ENCODE peak calls at places on chromosomes 16 and 17, in six cellular contexts. Y is dorsolateral prefrontal cortex, R is right atrium auricular region, I is AG04450, F is left ventricle myocardium inferior, L is ascending aorta. A is an unnamed sample.

GRCh38 chr17:55420776-55421178 is 858 bp downstream of the MMD start:
- DNase-seq in L (peak), Y (peak), R (peak), F (peak), I (no peak), A (no peak)

GRCh38 chr16:48546774-48547173 is 63.2 kb downstream of the N4BP1 start:
- DNase-seq in Y (no peak), F (no peak), L (no peak), I (no peak), R (no peak), A (no peak)

GRCh38 chr17:57633236-57633635 is 111.9 kb downstream of the CCDC182 start:
- DNase-seq in L (no peak), Y (no peak), I (no peak), R (no peak), F (no peak), A (no peak)

GRCh38 chr16:50666658-50667496 is 14.2 kb downstream of the SNX20 start:
- DNase-seq in R (no peak), I (no peak), Y (no peak), F (no peak), L (no peak), A (no peak)

GRCh38 chr16:2752850-2753522 is 548 bp downstream of the SRRM2 start:
- DNase-seq in L (peak), I (peak), F (peak), R (peak), Y (peak), A (no peak)

GRCh38 chr17:71926746-71927398 is 193.9 kb upstream of the SOX9 start:
- DNase-seq in F (no peak), Y (no peak), I (no peak), L (no peak), R (no peak), A (no peak)

GRCh38 chr16:87017388-87018012 is 299.7 kb downstream of the C16orf95 start:
- DNase-seq in I (peak), R (no peak), Y (no peak), F (no peak), L (no peak), A (no peak)

GRCh38 chr17:7263801-7264078 is 1.5 kb upstream of the CLDN7 start:
- DNase-seq in F (no peak), I (no peak), Y (no peak), L (no peak), R (no peak), A (no peak)

GRCh38 chr16:66427871-66428681 is 981 bp downstream of the BEAN1 start:
- DNase-seq in Y (no peak), R (no peak), I (no peak), L (peak), F (no peak), A (no peak)

GRCh38 chr16:55905651-55906050 is 30.5 kb upstream of the CES5A start:
- DNase-seq in Y (no peak), R (no peak), L (no peak), I (no peak), F (no peak), A (no peak)

GRCh38 chr16:47359478-47359877 is 101.4 kb downstream of the ITFG1 start:
- DNase-seq in I (no peak), R (no peak), F (no peak), Y (no peak), L (no peak), A (no peak)

GRCh38 chr17:43671075-43671692 is 9.5 kb upstream of the MEOX1 start:
- DNase-seq in F (no peak), R (no peak), I (no peak), L (no peak), Y (no peak), A (no peak)

GRCh38 chr17:7922499-7923289 is 6.6 kb upstream of the RNF227 start:
- DNase-seq in Y (peak), F (peak), I (peak), L (peak), R (peak), A (peak)

GRCh38 chr16:4693956-4694663 is 748 bp downstream of the NUDT16L1 start:
- DNase-seq in R (no peak), Y (no peak), I (peak), F (peak), L (peak), A (no peak)

GRCh38 chr16:15777533-15778203 is 79.2 kb downstream of the MYH11 start:
- DNase-seq in L (no peak), Y (no peak), F (no peak), I (peak), R (no peak), A (no peak)

GRCh38 chr17:35801583-35802224 is 6.3 kb upstream of the MMP28 start:
- DNase-seq in L (peak), Y (no peak), I (no peak), F (peak), R (peak), A (peak)

GRCh38 chr17:17354560-17355357 is 51.6 kb downstream of the NT5M start:
- DNase-seq in I (peak), R (peak), F (peak), L (peak), Y (peak), A (no peak)

GRCh38 chr17:69880591-69881112 is 194.4 kb upstream of the KCNJ16 start:
- DNase-seq in R (no peak), Y (no peak), L (no peak), F (no peak), I (no peak), A (no peak)

GRCh38 chr16:14569213-14569612 is 60.8 kb downstream of the PARN start:
- DNase-seq in L (no peak), R (no peak), F (no peak), I (no peak), Y (no peak), A (no peak)

GRCh38 chr17:8072339-8072726 is 15.2 kb downstream of the ALOX12B start:
- DNase-seq in I (no peak), L (no peak), R (no peak), Y (no peak), F (no peak), A (no peak)

GRCh38 chr17:4247981-4248388 is 15.8 kb downstream of the ANKFY1 start:
- DNase-seq in I (no peak), F (no peak), R (no peak), L (no peak), Y (no peak), A (no peak)

GRCh38 chr17:876272-876671 is 94.1 kb downstream of the MRM3 start:
- DNase-seq in I (no peak), F (no peak), L (no peak), Y (no peak), R (no peak), A (no peak)

GRCh38 chr17:47423406-47424295 is 99.9 kb downstream of the EFCAB13 start:
- DNase-seq in I (no peak), R (no peak), L (no peak), Y (no peak), F (peak), A (no peak)

GRCh38 chr16:17347624-17348023 is 123.1 kb downstream of the XYLT1 start:
- DNase-seq in F (peak), R (no peak), Y (no peak), I (no peak), L (no peak), A (no peak)

GRCh38 chr17:62937636-62938035 is 28.4 kb upstream of the TANC2 start:
- DNase-seq in L (no peak), I (no peak), R (no peak), F (no peak), Y (no peak), A (no peak)

GRCh38 chr17:64707077-64707591 is 45.0 kb upstream of the SMURF2 start:
- DNase-seq in Y (peak), I (peak), L (peak), F (peak), R (peak), A (peak)

GRCh38 chr16:73308776-73309175 is 260.8 kb upstream of the ZFHX3 start:
- DNase-seq in Y (no peak), F (no peak), R (no peak), I (no peak), L (no peak), A (no peak)

GRCh38 chr17:10875411-10875810 is 37.5 kb upstream of the PIRT start:
- DNase-seq in R (no peak), L (no peak), Y (peak), F (no peak), I (no peak), A (no peak)

GRCh38 chr16:48627148-48627547 is 17.2 kb upstream of the N4BP1 start:
- DNase-seq in R (peak), Y (no peak), F (no peak), L (no peak), I (no peak), A (no peak)

GRCh38 chr17:44518032-44518431 is 14.8 kb upstream of the GPATCH8 start:
- DNase-seq in I (no peak), R (no peak), Y (no peak), L (no peak), F (no peak), A (no peak)

GRCh38 chr17:74098378-74099024 is 105.0 kb upstream of the RPL38 start:
- DNase-seq in L (no peak), R (no peak), F (no peak), Y (no peak), I (no peak), A (no peak)

GRCh38 chr16:31333686-31334649 is 21.0 kb upstream of the ITGAX start:
- DNase-seq in R (no peak), L (no peak), F (no peak), I (no peak), Y (no peak), A (no peak)

GRCh38 chr16:22206847-22207714 is 1.0 kb downstream of the EEF2K start:
- DNase-seq in R (peak), F (peak), I (no peak), L (peak), Y (peak), A (no peak)

GRCh38 chr16:22205577-22206012 is 483 bp upstream of the EEF2K start:
- DNase-seq in L (no peak), I (no peak), R (no peak), F (no peak), Y (no peak), A (no peak)

GRCh38 chr16:22206013-22206846 is at the start of gene EEF2K:
- DNase-seq in R (peak), Y (peak), L (peak), F (peak), I (peak), A (peak)

GRCh38 chr16:22210285-22210684 is 4.2 kb downstream of the EEF2K start:
- DNase-seq in R (no peak), Y (no peak), F (no peak), L (no peak), I (no peak), A (no peak)

DNA sequence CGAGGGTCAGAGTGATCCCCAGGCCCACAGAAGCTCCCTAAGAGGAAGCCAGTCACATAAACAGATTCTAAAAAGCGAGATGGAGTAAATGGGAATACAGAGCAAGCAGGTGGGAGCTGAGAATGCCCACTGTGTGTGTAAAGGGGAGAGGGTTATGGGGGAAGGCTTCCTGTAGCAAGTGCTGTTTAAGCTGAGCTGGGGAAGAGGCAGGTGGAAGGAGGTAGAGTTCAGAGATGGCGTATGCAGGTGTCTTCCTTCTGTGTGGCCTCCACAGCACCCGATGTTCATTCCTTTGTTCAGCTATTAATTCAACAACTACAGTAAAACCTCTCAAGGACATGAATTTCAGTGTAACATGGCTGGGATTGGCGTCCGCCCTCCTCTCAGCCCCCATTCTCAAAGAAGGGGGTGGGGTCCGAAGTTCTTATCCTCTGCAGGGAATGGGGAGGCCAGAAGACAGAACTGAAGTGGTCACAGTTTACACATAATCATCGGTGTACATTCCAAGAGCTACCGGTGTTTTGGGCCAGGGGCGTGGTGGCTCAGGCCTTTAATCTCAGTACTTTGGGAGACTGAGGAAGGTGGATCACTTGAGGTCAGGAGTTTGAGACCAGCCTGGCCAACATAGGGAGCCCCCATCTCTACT is 1.8 kb downstream of the EEF2K start:
- DNase-seq in Y (no peak), R (no peak), I (no peak), L (no peak), F (no peak), A (no peak)
- H3K27ac ChIP-seq in Y (no peak), R (peak), I (no peak), L (peak), F (peak), A (no peak)

GRCh38 chr17:39979021-39979660 is 1.5 kb upstream of the PSMD3 start:
- DNase-seq in R (no peak), L (no peak), Y (no peak), F (no peak), I (peak), A (no peak)

GRCh38 chr17:39979865-39980401 is 674 bp upstream of the PSMD3 start:
- DNase-seq in R (no peak), Y (no peak), F (no peak), L (no peak), I (no peak), A (no peak)

GRCh38 chr17:39980402-39981206 is at the start of gene PSMD3:
- DNase-seq in R (peak), F (peak), Y (peak), L (peak), I (peak), A (peak)

GRCh38 chr17:39981207-39982068 is 831 bp downstream of the PSMD3 start:
- DNase-seq in F (no peak), R (no peak), Y (no peak), L (no peak), I (no peak), A (no peak)

DNA sequence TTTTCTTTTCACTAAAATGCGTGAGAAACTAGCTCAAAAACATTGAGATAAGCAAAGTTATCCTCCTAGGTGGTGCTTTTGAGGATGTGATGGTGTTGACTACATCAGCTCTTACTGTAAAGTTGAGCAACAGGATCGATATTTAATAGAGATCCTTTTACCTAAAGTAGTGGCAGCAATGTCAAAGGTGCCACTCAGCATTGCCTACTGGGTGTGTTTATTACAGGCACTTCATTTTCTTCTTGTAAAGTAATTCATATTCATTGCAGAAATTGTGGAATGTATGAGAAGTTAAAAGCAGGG is 1.4 kb downstream of the PSMD3 start:
- DNase-seq in I (no peak), L (no peak), Y (no peak), R (no peak), F (no peak), A (no peak)
- H3K27ac ChIP-seq in I (no peak), L (no peak), Y (no peak), R (no peak), F (no peak), A (no peak)

DNA sequence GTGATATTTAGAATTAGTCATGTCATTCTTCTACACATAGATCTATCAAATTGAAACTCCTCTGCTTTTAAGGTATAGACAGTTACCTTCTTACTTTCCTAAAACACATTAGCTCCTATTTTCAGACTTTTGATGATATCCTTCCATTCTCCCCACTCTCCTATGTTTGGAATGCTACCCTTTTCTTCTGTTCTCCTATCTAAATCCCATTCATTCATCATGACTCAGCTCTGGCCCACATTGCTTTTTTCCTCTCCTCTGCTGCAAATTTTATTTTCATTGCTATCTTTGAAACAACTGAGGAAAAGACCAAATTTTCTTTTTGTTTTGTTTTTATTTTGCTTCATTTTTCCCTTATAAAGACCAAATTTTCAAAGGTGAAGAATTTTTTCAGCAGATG is 145.4 kb downstream of the SSH2 start:
- DNase-seq in R (no peak), I (no peak), F (no peak), L (no peak), Y (no peak), A (no peak)
- H3K27ac ChIP-seq in R (no peak), I (no peak), F (no peak), L (no peak), Y (peak), A (no peak)

DNA sequence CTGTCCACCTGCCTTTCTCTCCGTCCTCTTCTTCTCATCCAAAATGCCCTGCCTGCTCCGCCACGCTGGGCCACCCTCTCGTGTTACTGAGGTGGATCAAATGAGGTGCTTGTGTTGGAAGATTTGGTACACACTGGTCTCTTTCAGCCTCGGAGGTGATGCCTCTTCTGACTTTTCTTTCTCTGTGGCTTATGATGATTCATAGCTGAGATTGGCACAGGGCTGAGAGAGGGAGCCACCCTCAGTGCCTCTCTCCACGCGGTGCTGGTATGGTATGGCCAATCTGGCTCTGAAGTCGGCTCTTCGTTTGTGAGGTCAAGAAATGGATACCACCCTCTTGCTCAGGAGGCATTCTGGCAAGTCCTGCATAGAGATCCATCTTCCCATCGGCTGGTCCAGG is 82.4 kb downstream of the PLCG2 start:
- DNase-seq in Y (no peak), R (no peak), L (no peak), F (no peak), I (no peak), A (no peak)
- H3K27ac ChIP-seq in Y (no peak), R (peak), L (no peak), F (peak), I (no peak), A (no peak)

DNA sequence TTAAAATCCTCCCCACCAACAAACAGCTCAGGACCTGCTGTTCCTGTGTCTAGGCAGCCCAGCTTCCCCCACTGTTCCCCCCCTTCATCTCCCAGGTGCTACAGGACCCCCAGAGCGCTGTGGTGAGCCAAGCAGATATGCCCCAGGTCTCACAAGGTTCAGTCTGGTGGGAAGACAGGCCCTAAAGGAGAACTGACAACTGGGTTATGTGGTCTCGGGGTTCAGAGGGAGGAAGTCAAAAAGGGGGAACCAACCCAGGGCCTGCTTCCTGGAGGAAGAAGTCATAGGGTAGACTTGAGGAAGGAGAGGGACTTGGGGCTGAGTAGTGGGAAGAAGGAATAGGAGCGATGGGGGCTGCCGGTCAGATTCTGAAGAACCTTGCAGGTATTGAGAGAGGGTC is 2.6 kb downstream of the RIPOR1 start:
- DNase-seq in Y (no peak), R (no peak), L (no peak), F (no peak), I (no peak), A (no peak)
- H3K27ac ChIP-seq in Y (peak), R (peak), L (peak), F (peak), I (no peak), A (peak)

DNA sequence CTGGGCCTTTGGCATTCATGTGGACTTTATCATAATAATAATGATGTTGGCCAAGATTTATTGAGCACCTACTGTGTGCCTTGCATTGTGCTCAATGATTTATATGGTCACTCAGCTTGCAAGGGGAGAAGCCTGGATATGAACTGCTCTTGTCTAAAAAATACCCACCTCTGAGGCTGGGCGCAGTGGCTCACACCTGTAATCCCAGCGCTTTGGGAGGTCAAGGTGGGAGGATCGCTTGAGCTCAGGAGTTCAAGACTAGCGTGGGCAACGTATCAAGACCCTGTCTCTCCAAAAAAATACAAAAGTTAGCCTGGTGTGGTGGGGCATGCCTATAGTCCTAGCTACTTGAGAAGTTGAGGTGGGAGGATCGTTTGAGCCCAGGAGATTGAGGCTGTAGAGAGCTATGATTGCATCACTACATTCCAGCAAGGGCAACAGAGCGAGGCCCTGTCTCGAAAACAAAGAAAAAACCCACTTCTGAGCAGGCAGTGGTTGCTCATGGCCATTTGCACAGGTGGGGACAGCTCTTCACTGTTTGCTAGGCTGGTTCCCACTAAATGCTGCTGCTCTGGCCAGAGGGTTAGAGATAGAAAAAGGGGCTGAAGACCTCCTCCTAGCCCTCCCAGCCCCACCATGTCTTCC is 4.3 kb upstream of the ADGRG1 start:
- DNase-seq in L (no peak), R (no peak), I (no peak), Y (no peak), F (no peak), A (no peak)
- H3K27ac ChIP-seq in L (no peak), R (no peak), I (no peak), Y (peak), F (no peak), A (peak)

DNA sequence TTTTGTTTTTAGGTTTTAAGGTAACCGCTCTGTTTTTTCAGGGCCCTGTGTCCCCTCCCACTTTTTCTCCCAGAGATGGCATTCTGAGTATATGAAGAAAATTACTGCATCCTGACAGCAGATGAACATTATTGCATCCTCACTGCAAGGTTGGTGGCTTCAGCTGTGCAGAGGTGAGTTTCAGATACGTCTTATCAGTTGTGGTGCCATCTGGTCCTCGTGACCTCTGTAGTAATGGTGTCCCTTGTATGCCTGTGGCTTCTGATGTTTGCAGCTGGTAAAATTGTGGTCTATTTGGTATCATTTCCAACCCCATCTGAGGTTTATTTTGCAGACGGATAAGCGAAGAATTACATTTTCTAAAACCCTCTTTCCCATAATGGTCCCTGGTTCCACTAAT is 417.0 kb downstream of the HS3ST3B1 start:
- DNase-seq in L (no peak), R (no peak), Y (no peak), F (no peak), I (no peak), A (no peak)
- H3K27ac ChIP-seq in L (no peak), R (no peak), Y (no peak), F (no peak), I (no peak), A (no peak)

A was measured in substantia nigra.